ENCODE peak calls at places on chromosomes 6 and 20, in seven cellular contexts. One of them, this sample, is unnamed.

GRCh38 chr6:32192608-32193039 is at the start of gene GPSM3:
- DNase-seq in GM23338: peak; percentile 85
- DNase-seq in A673: no peak
- DNase-seq in heart left ventricle: peak; percentile 77
- DNase-seq in right atrium auricular region: no peak
- DNase-seq in left lung: peak; percentile 92
- DNase-seq in neuronal stem cell: no peak
- DNase-seq in this sample: peak; percentile 75

GRCh38 chr20:58759947-58760346 is 67.3 kb downstream of the NPEPL1 start:
- DNase-seq in left lung: no peak
- DNase-seq in A673: no peak
- DNase-seq in heart left ventricle: no peak
- DNase-seq in neuronal stem cell: no peak
- DNase-seq in GM23338: no peak
- DNase-seq in right atrium auricular region: peak; percentile 23
- DNase-seq in this sample: no peak

GRCh38 chr6:154611847-154612246 is 101.4 kb upstream of the CNKSR3 start:
- DNase-seq in left lung: no peak
- DNase-seq in heart left ventricle: no peak
- DNase-seq in right atrium auricular region: no peak
- DNase-seq in GM23338: no peak
- DNase-seq in A673: no peak
- DNase-seq in neuronal stem cell: no peak
- DNase-seq in this sample: no peak

GRCh38 chr6:110355031-110355430 is 3.1 kb downstream of the METTL24 start:
- DNase-seq in right atrium auricular region: no peak
- DNase-seq in left lung: no peak
- DNase-seq in neuronal stem cell: peak; percentile 48
- DNase-seq in heart left ventricle: no peak
- DNase-seq in GM23338: peak; percentile 65
- DNase-seq in A673: no peak
- DNase-seq in this sample: no peak

GRCh38 chr6:46014511-46015118 is 1.0 kb downstream of the CLIC5 start:
- DNase-seq in neuronal stem cell: no peak
- DNase-seq in A673: no peak
- DNase-seq in right atrium auricular region: no peak
- DNase-seq in left lung: peak; percentile 75
- DNase-seq in GM23338: peak; percentile 71
- DNase-seq in heart left ventricle: peak; percentile 54
- DNase-seq in this sample: no peak

GRCh38 chr6:63730311-63730710 is 94.7 kb downstream of the PHF3 start:
- DNase-seq in right atrium auricular region: no peak
- DNase-seq in neuronal stem cell: no peak
- DNase-seq in heart left ventricle: no peak
- DNase-seq in A673: no peak
- DNase-seq in GM23338: no peak
- DNase-seq in left lung: no peak
- DNase-seq in this sample: no peak

GRCh38 chr20:2809690-2810089 is 5.1 kb upstream of the C20orf141 start:
- DNase-seq in neuronal stem cell: no peak
- DNase-seq in left lung: no peak
- DNase-seq in GM23338: no peak
- DNase-seq in right atrium auricular region: no peak
- DNase-seq in A673: no peak
- DNase-seq in heart left ventricle: no peak
- DNase-seq in this sample: no peak

GRCh38 chr6:169160855-169161560 is 92.6 kb downstream of the THBS2 start:
- DNase-seq in GM23338: no peak
- DNase-seq in A673: no peak
- DNase-seq in neuronal stem cell: no peak
- DNase-seq in left lung: no peak
- DNase-seq in heart left ventricle: no peak
- DNase-seq in right atrium auricular region: no peak
- DNase-seq in this sample: no peak

GRCh38 chr6:32047855-32048766 is 9.9 kb downstream of the CYP21A2 start:
- DNase-seq in right atrium auricular region: peak; percentile 86
- DNase-seq in heart left ventricle: peak; percentile 75
- DNase-seq in A673: peak; percentile 60
- DNase-seq in GM23338: peak; percentile 92
- DNase-seq in neuronal stem cell: peak; percentile 53
- DNase-seq in left lung: peak; percentile 90
- DNase-seq in this sample: peak; percentile 58

GRCh38 chr6:49342410-49342809 is 120.6 kb downstream of the MMUT start:
- DNase-seq in neuronal stem cell: no peak
- DNase-seq in heart left ventricle: no peak
- DNase-seq in right atrium auricular region: no peak
- DNase-seq in A673: no peak
- DNase-seq in GM23338: peak; percentile 97
- DNase-seq in left lung: no peak
- DNase-seq in this sample: no peak

GRCh38 chr6:39585641-39586040 is 139.6 kb downstream of the KIF6 start:
- DNase-seq in heart left ventricle: no peak
- DNase-seq in right atrium auricular region: no peak
- DNase-seq in left lung: no peak
- DNase-seq in A673: no peak
- DNase-seq in neuronal stem cell: no peak
- DNase-seq in GM23338: no peak
- DNase-seq in this sample: no peak

GRCh38 chr20:12152996-12153395 is 235.3 kb downstream of the BTBD3 start:
- DNase-seq in heart left ventricle: no peak
- DNase-seq in GM23338: no peak
- DNase-seq in right atrium auricular region: no peak
- DNase-seq in neuronal stem cell: no peak
- DNase-seq in A673: no peak
- DNase-seq in left lung: no peak
- DNase-seq in this sample: no peak

GRCh38 chr6:115733426-115733825 is 327.3 kb downstream of the FRK start:
- DNase-seq in right atrium auricular region: no peak
- DNase-seq in left lung: no peak
- DNase-seq in A673: no peak
- DNase-seq in GM23338: no peak
- DNase-seq in neuronal stem cell: no peak
- DNase-seq in heart left ventricle: no peak
- DNase-seq in this sample: no peak

GRCh38 chr6:169556758-169557505 is 144.9 kb downstream of the WDR27 start:
- DNase-seq in GM23338: no peak
- DNase-seq in heart left ventricle: no peak
- DNase-seq in right atrium auricular region: no peak
- DNase-seq in neuronal stem cell: no peak
- DNase-seq in A673: no peak
- DNase-seq in left lung: no peak
- DNase-seq in this sample: no peak

GRCh38 chr6:124858564-124858963 is 103.7 kb upstream of the RNF217 start:
- DNase-seq in heart left ventricle: no peak
- DNase-seq in A673: peak; percentile 31
- DNase-seq in neuronal stem cell: no peak
- DNase-seq in left lung: no peak
- DNase-seq in right atrium auricular region: no peak
- DNase-seq in GM23338: no peak
- DNase-seq in this sample: no peak

GRCh38 chr6:118650500-118651281 is 700 bp downstream of the CEP85L start:
- DNase-seq in A673: peak; percentile 42
- DNase-seq in neuronal stem cell: peak; percentile 48
- DNase-seq in left lung: peak; percentile 89
- DNase-seq in right atrium auricular region: peak; percentile 63
- DNase-seq in heart left ventricle: peak; percentile 63
- DNase-seq in GM23338: peak; percentile 74
- DNase-seq in this sample: peak; percentile 66

GRCh38 chr6:88349511-88349910 is 183.4 kb upstream of the CNR1 start:
- DNase-seq in neuronal stem cell: no peak
- DNase-seq in A673: no peak
- DNase-seq in heart left ventricle: no peak
- DNase-seq in GM23338: no peak
- DNase-seq in right atrium auricular region: no peak
- DNase-seq in left lung: no peak
- DNase-seq in this sample: peak; percentile 32

GRCh38 chr6:80771941-80772340 is 665.5 kb downstream of the BCKDHB start:
- DNase-seq in left lung: no peak
- DNase-seq in right atrium auricular region: no peak
- DNase-seq in A673: peak; percentile 55
- DNase-seq in GM23338: peak; percentile 73
- DNase-seq in neuronal stem cell: peak; percentile 49
- DNase-seq in heart left ventricle: no peak
- DNase-seq in this sample: no peak

GRCh38 chr6:43699564-43700186 is 12.1 kb upstream of the MRPS18A start:
- DNase-seq in neuronal stem cell: no peak
- DNase-seq in left lung: no peak
- DNase-seq in A673: no peak
- DNase-seq in GM23338: no peak
- DNase-seq in right atrium auricular region: no peak
- DNase-seq in heart left ventricle: no peak
- DNase-seq in this sample: peak; percentile 93

DNA sequence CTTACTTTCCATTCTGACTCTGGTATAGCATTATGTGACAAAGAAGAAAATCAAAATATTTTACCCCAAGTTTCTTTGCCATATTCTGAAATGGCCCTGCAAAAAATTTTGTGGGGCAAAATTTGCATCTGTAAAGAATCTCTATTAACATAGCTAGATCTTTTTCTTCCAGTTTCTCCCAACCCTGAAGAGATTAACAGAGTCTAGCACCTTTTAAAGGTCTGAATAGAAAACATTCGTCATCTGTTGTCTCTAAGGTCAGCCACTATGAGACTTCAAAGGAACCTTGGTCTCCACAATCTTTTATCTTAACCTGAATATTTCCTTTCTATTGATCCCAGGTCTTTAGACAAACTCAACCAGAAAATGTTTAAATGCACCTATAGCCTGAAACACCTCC is 205.7 kb downstream of the BTBD9 start:
- DNase-seq in neuronal stem cell: no peak
- DNase-seq in GM23338: no peak
- DNase-seq in heart left ventricle: no peak
- DNase-seq in left lung: no peak
- DNase-seq in right atrium auricular region: no peak
- DNase-seq in A673: no peak
- DNase-seq in this sample: no peak
- H3K4me3 ChIP-seq in neuronal stem cell: no peak overlapping the region
- H3K4me3 ChIP-seq in GM23338: no peak overlapping the region
- H3K4me3 ChIP-seq in heart left ventricle: no peak overlapping the region
- H3K4me3 ChIP-seq in left lung: no peak overlapping the region
- H3K4me3 ChIP-seq in right atrium auricular region: no peak overlapping the region
- H3K4me3 ChIP-seq in A673: no peak overlapping the region
- H3K4me3 ChIP-seq in this sample: no peak overlapping the region

GRCh38 chr6:109239192-109239917 is 142.9 kb downstream of the CD164 start:
- DNase-seq in left lung: no peak
- DNase-seq in A673: no peak
- DNase-seq in right atrium auricular region: no peak
- DNase-seq in GM23338: no peak
- DNase-seq in heart left ventricle: no peak
- DNase-seq in neuronal stem cell: no peak
- DNase-seq in this sample: peak; percentile 7

GRCh38 chr6:109238405-109238804 is 143.1 kb downstream of the CEP57L1 start:
- DNase-seq in right atrium auricular region: no peak
- DNase-seq in neuronal stem cell: no peak
- DNase-seq in heart left ventricle: no peak
- DNase-seq in GM23338: no peak
- DNase-seq in A673: no peak
- DNase-seq in left lung: no peak
- DNase-seq in this sample: no peak

GRCh38 chr6:109237082-109237985 is 142.0 kb downstream of the CEP57L1 start:
- DNase-seq in left lung: no peak
- DNase-seq in neuronal stem cell: no peak
- DNase-seq in A673: no peak
- DNase-seq in heart left ventricle: no peak
- DNase-seq in right atrium auricular region: no peak
- DNase-seq in GM23338: no peak
- DNase-seq in this sample: no peak

GRCh38 chr6:109236140-109237081 is 141.1 kb downstream of the CEP57L1 start:
- DNase-seq in left lung: peak; percentile 54
- DNase-seq in A673: no peak
- DNase-seq in heart left ventricle: no peak
- DNase-seq in right atrium auricular region: no peak
- DNase-seq in neuronal stem cell: peak; percentile 64
- DNase-seq in GM23338: peak; percentile 91
- DNase-seq in this sample: no peak

DNA sequence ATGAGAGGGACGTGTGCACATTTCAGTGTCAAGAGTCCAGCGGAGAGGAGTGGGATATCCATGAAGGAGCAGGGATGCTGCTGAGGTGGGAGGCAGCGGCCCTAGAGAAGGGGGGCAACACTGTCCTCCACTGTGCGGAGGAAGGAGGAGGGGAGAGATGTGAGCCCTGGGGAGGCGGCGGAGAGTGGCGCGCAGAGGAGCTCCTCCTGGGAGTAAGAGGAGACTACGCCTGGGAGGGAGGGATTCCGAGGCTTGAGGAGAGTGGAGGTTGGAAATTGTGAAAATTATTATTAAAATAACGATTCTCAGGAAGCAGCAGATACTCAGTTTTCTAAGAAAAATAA is 142.7 kb downstream of the CEP57L1 start:
- DNase-seq in heart left ventricle: no peak
- DNase-seq in right atrium auricular region: no peak
- DNase-seq in left lung: peak; percentile 72
- DNase-seq in GM23338: no peak
- DNase-seq in neuronal stem cell: no peak
- DNase-seq in A673: no peak
- DNase-seq in this sample: no peak
- H3K4me1 ChIP-seq in heart left ventricle: peaks cover 17% of the 10 kb centered on the region
- H3K4me1 ChIP-seq in right atrium auricular region: peaks cover 26% of the 10 kb centered on the region
- H3K4me1 ChIP-seq in left lung: no peaks in the 10 kb centered on the region
- H3K4me1 ChIP-seq in GM23338: peaks cover 9% of the 10 kb centered on the region
- H3K4me1 ChIP-seq in neuronal stem cell: peaks cover 2% of the 10 kb centered on the region
- H3K4me1 ChIP-seq in A673: no peaks in the 10 kb centered on the region
- H3K4me1 ChIP-seq in this sample: peaks cover 6% of the 10 kb centered on the region

GRCh38 chr6:358432-358831 is 33.1 kb upstream of the IRF4 start:
- DNase-seq in heart left ventricle: peak; percentile 27
- DNase-seq in left lung: peak; percentile 85
- DNase-seq in A673: no peak
- DNase-seq in GM23338: no peak
- DNase-seq in neuronal stem cell: no peak
- DNase-seq in right atrium auricular region: no peak
- DNase-seq in this sample: no peak

GRCh38 chr6:356828-357251 is 34.7 kb upstream of the IRF4 start:
- DNase-seq in left lung: no peak
- DNase-seq in heart left ventricle: peak; percentile 70
- DNase-seq in right atrium auricular region: no peak
- DNase-seq in GM23338: no peak
- DNase-seq in neuronal stem cell: no peak
- DNase-seq in A673: no peak
- DNase-seq in this sample: peak; percentile 38

GRCh38 chr6:357791-358341 is 33.7 kb upstream of the IRF4 start:
- DNase-seq in GM23338: no peak
- DNase-seq in left lung: peak; percentile 78
- DNase-seq in heart left ventricle: peak; percentile 18
- DNase-seq in A673: no peak
- DNase-seq in neuronal stem cell: no peak
- DNase-seq in right atrium auricular region: no peak
- DNase-seq in this sample: no peak

GRCh38 chr6:355809-356208 is 35.7 kb upstream of the IRF4 start:
- DNase-seq in heart left ventricle: peak; percentile 15
- DNase-seq in A673: no peak
- DNase-seq in right atrium auricular region: no peak
- DNase-seq in neuronal stem cell: no peak
- DNase-seq in left lung: no peak
- DNase-seq in GM23338: no peak
- DNase-seq in this sample: no peak

GRCh38 chr6:357261-357790 is 34.2 kb upstream of the IRF4 start:
- DNase-seq in left lung: no peak
- DNase-seq in right atrium auricular region: no peak
- DNase-seq in A673: no peak
- DNase-seq in GM23338: no peak
- DNase-seq in heart left ventricle: no peak
- DNase-seq in neuronal stem cell: no peak
- DNase-seq in this sample: no peak
- H3K27ac ChIP-seq in left lung: no peak overlapping the region
- H3K27ac ChIP-seq in right atrium auricular region: no peak overlapping the region
- H3K27ac ChIP-seq in A673: no peak overlapping the region
- H3K27ac ChIP-seq in GM23338: no peak overlapping the region
- H3K27ac ChIP-seq in heart left ventricle: no peak overlapping the region
- H3K27ac ChIP-seq in neuronal stem cell: no peak overlapping the region
- H3K27ac ChIP-seq in this sample: no peak overlapping the region

GRCh38 chr6:51675020-51675419 is 412.4 kb downstream of the PKHD1 start:
- DNase-seq in GM23338: no peak
- DNase-seq in neuronal stem cell: no peak
- DNase-seq in left lung: no peak
- DNase-seq in right atrium auricular region: no peak
- DNase-seq in heart left ventricle: no peak
- DNase-seq in A673: no peak
- DNase-seq in this sample: no peak
- H3K4me3 ChIP-seq in GM23338: no peak overlapping the region
- H3K4me3 ChIP-seq in neuronal stem cell: no peak overlapping the region
- H3K4me3 ChIP-seq in left lung: no peak overlapping the region
- H3K4me3 ChIP-seq in right atrium auricular region: no peak overlapping the region
- H3K4me3 ChIP-seq in heart left ventricle: no peak overlapping the region
- H3K4me3 ChIP-seq in A673: no peak overlapping the region
- H3K4me3 ChIP-seq in this sample: no peak overlapping the region

This sample was measured in SJSA1.